ENCODE peak calls at places on chromosomes 11 and 22, in eight cellular contexts. R is mesendoderm; E is CD8-positive, alpha-beta memory T cell; I is Peyer's patch; J is pancreas; A is kidney; V is neuronal stem cell; L is trophoblast cell. S is an unnamed sample. For H3K4me1, the result is how much of the 10 kb centered on the place peaks cover.

GRCh38 chr11:121961228-121961860 is 154.7 kb downstream of the BLID start:
- DNase-seq in R (no peak), E (no peak), I (no peak), J (no peak), A (no peak), V (no peak), L (no peak), S (no peak)

GRCh38 chr11:96579642-96580041 is 189.8 kb downstream of the JRKL start:
- DNase-seq in R (no peak), E (no peak), I (no peak), J (no peak), A (no peak), V (no peak), L (no peak), S (no peak)

GRCh38 chr11:105582497-105582896 is 27.4 kb upstream of the GRIA4 start:
- DNase-seq in R (no peak), E (no peak), I (no peak), J (no peak), A (no peak), V (no peak), L (no peak), S (no peak)

GRCh38 chr11:130801287-130802146 is 114.8 kb downstream of the SNX19 start:
- DNase-seq in R (no peak), E (no peak), I (no peak), J (no peak), A (no peak), V (no peak), L (no peak), S (no peak)

GRCh38 chr22:23501708-23502107 is 78.4 kb downstream of the IGLL1 start:
- DNase-seq in R (no peak), E (no peak), I (peak), J (no peak), A (peak), V (no peak), L (no peak), S (peak)

GRCh38 chr11:30876656-30877371 is 290.7 kb upstream of the MPPED2 start:
- DNase-seq in R (peak), E (no peak), I (no peak), J (no peak), A (no peak), V (no peak), L (no peak), S (no peak)

GRCh38 chr11:15035283-15035682 is 38.1 kb upstream of the CALCB start:
- DNase-seq in R (peak), E (no peak), I (no peak), J (no peak), A (no peak), V (no peak), L (no peak), S (no peak)

GRCh38 chr11:12212181-12212820 is 101.9 kb downstream of the MICAL2 start:
- DNase-seq in R (no peak), E (no peak), I (no peak), J (no peak), A (no peak), V (no peak), L (no peak), S (no peak)

GRCh38 chr11:13277719-13278619 is at the start of gene BMAL1:
- DNase-seq in R (peak), E (peak), I (peak), J (no peak), A (peak), V (no peak), L (no peak), S (peak)

GRCh38 chr11:106286881-106287504 is 209.5 kb downstream of the AASDHPPT start:
- DNase-seq in R (peak), E (no peak), I (no peak), J (no peak), A (no peak), V (no peak), L (no peak), S (no peak)

GRCh38 chr11:125583496-125583895 is 9.2 kb upstream of the STT3A start:
- DNase-seq in R (no peak), E (no peak), I (no peak), J (no peak), A (no peak), V (no peak), L (no peak), S (no peak)

GRCh38 chr11:980438-981365 is 55.0 kb downstream of the AP2A2 start:
- DNase-seq in R (no peak), E (no peak), I (no peak), J (peak), A (no peak), V (no peak), L (peak), S (no peak)

GRCh38 chr11:95279921-95280861 is 49.2 kb upstream of the SESN3 start:
- DNase-seq in R (peak), E (no peak), I (no peak), J (no peak), A (no peak), V (no peak), L (peak), S (no peak)

GRCh38 chr11:27926981-27927481 is 180.9 kb downstream of the KIF18A start:
- DNase-seq in R (peak), E (no peak), I (no peak), J (no peak), A (no peak), V (no peak), L (peak), S (no peak)

GRCh38 chr11:16297332-16297731 is 59.0 kb downstream of the SOX6 start:
- DNase-seq in R (no peak), E (no peak), I (no peak), J (no peak), A (no peak), V (no peak), L (no peak), S (no peak)

GRCh38 chr11:76750067-76750466 is 33.1 kb upstream of the TSKU start:
- DNase-seq in R (no peak), E (no peak), I (no peak), J (no peak), A (no peak), V (no peak), L (no peak), S (no peak)
- H3K4me1 ChIP-seq in R (under half), E (under half), I (under half), J (under half), A (under half), V (under half), L (under half), S (under half)

GRCh38 chr11:102204174-102204573 is 93.9 kb downstream of the YAP1 start:
- DNase-seq in R (no peak), E (no peak), I (no peak), J (no peak), A (no peak), V (no peak), L (no peak), S (no peak)

GRCh38 chr11:102205805-102206204 is 95.6 kb downstream of the YAP1 start:
- DNase-seq in R (no peak), E (no peak), I (no peak), J (no peak), A (peak), V (no peak), L (no peak), S (no peak)

GRCh38 chr11:102202972-102203371 is 92.7 kb downstream of the YAP1 start:
- DNase-seq in R (no peak), E (no peak), I (no peak), J (no peak), A (no peak), V (no peak), L (no peak), S (no peak)

GRCh38 chr11:102214623-102215022 is 102.7 kb upstream of the BIRC3 start:
- DNase-seq in R (no peak), E (no peak), I (no peak), J (no peak), A (no peak), V (no peak), L (no peak), S (no peak)

GRCh38 chr11:102208835-102209234 is 98.6 kb downstream of the YAP1 start:
- DNase-seq in R (no peak), E (no peak), I (no peak), J (no peak), A (no peak), V (no peak), L (no peak), S (no peak)
- H3K4me1 ChIP-seq in R (under half), E (under half), I (under half), J (under half), A (under half), V (under half), L (under half), S (under half)

GRCh38 chr11:115506909-115507649 is 2.9 kb upstream of the CADM1 start:
- DNase-seq in R (no peak), E (no peak), I (no peak), J (no peak), A (no peak), V (no peak), L (no peak), S (no peak)
- H3K4me1 ChIP-seq in R (under half), E (under half), I (under half), J (under half), A (under half), V (under half), L (under half), S (under half)

DNA sequence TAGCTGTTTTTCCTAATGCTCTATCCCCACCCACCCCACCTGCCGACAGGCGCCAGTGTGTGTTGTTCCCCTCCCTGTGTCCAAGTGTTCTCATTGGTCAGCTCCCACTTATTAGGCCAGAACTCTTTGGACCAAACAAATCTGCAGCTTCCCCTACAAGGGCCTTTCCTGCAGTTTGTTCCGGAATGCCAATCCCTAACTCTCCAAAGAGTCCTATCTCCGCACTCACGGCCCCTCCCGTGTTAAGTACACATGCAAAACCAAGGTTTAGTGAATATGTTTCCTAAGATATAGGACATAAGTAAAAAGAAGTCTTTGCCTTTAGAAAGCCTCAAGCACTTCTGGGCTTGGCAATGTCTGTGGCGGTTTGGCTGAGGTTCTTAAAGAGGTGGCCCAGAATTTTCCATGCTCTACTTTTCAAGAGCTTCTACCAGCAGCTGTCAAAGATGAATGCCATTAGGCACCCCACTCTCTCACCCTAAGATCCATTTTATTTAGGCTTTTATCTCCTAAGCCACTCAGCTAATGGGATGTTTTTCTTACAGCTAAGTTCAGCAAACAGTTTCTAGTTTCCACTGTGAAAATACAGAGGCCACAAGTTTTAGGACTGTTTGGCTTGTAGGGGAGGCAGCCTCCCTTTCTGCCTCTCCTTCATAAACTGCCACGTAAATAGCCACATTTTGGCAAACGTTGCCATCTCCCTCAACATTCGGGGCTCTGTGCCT is 1.6 kb downstream of the CD59 start:
- DNase-seq in R (no peak), E (no peak), I (no peak), J (no peak), A (no peak), V (no peak), L (peak), S (peak)
- H3K4me1 ChIP-seq in R (under half), E (under half), I (under half), J (under half), A (under half), V (under half), L (under half), S (half or more)

DNA sequence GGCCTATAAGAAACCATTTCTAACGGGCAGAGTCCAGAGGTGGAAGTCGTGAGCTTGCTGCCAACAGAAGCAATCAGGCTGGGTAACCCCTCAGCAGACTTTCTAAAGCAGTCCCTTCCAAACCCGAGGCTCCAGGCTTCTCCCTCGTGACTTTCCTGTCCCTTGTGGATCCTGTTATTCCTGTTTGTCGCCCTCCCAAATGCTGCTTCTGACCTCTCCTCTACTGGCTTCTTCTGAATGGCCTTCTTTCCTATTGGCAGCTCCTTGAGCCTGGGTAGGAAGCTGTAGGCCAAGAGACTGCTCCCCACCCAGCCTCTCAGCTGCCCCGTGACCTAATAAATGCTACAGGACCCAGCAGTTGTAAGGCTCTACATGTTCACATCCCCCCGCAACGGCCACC is 35.0 kb downstream of the MAFF start:
- DNase-seq in R (no peak), E (no peak), I (no peak), J (no peak), A (no peak), V (no peak), L (peak), S (no peak)
- H3K4me1 ChIP-seq in R (under half), E (under half), I (under half), J (under half), A (under half), V (under half), L (under half), S (under half)

GRCh38 chr11:43925063-43925931 is 17.1 kb upstream of the C11orf96 start:
- DNase-seq in R (no peak), E (no peak), I (no peak), J (peak), A (no peak), V (no peak), L (no peak), S (no peak)

GRCh38 chr11:43925932-43926505 is 16.4 kb upstream of the C11orf96 start:
- DNase-seq in R (no peak), E (no peak), I (no peak), J (no peak), A (no peak), V (no peak), L (no peak), S (no peak)

GRCh38 chr11:43922974-43923326 is 19.5 kb upstream of the C11orf96 start:
- DNase-seq in R (no peak), E (no peak), I (no peak), J (no peak), A (no peak), V (no peak), L (no peak), S (no peak)

GRCh38 chr11:43923327-43924111 is 18.9 kb upstream of the C11orf96 start:
- DNase-seq in R (peak), E (no peak), I (peak), J (no peak), A (peak), V (no peak), L (peak), S (no peak)

GRCh38 chr11:43924112-43924855 is 18.2 kb upstream of the C11orf96 start:
- DNase-seq in R (no peak), E (no peak), I (no peak), J (no peak), A (peak), V (no peak), L (peak), S (no peak)
- H3K4me1 ChIP-seq in R (under half), E (under half), I (under half), J (under half), A (under half), V (under half), L (under half), S (under half)

DNA sequence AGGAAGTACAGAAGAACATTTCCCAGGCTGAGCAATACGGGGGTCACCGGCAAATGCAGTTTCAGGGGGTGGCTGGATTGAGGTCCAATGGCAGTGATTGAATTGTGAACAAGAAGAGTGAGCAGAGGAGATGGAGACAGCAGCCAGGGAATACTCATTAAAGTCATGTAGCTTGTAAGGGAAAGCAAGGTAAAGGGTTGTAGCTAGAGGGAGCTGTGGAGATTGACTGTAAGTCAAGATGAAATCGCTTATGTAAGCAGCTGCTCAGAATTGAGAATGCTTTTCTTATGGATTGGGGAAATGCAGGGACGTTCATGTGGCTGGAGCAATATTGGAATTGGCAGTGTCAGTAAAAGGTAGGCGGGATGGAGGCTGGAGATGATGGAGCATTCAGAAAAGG is 111.4 kb upstream of the TBCEL start:
- DNase-seq in R (peak), E (no peak), I (no peak), J (no peak), A (no peak), V (no peak), L (peak), S (no peak)
- H3K4me1 ChIP-seq in R (under half), E (under half), I (under half), J (under half), A (under half), V (under half), L (under half), S (under half)